ENCODE peak calls at places on chromosomes 7 and 10, in five cellular contexts. C, U, K, A and L are unnamed samples.

GRCh38 chr10:124158592-124158991 is 65.2 kb upstream of the CHST15 start:
- DNase-seq in C (no peak), A (no peak), U (no peak), K (no peak), L (no peak)

GRCh38 chr10:43218206-43218950 is 48.5 kb downstream of the RASGEF1A start:
- DNase-seq in A (no peak), C (no peak), K (no peak), U (peak), L (no peak)

GRCh38 chr7:14071045-14071444 is 81.6 kb upstream of the ETV1 start:
- DNase-seq in C (no peak), K (no peak), A (no peak), U (no peak), L (no peak)

GRCh38 chr10:86178401-86179142 is 188.0 kb downstream of the GRID1 start:
- DNase-seq in K (no peak), A (no peak), C (peak), U (peak), L (peak)

GRCh38 chr10:124741281-124741921 is 2.8 kb downstream of the FAM53B start:
- DNase-seq in C (peak), A (peak), U (peak), K (peak), L (peak)

GRCh38 chr10:49066944-49067730 is 48.2 kb downstream of the VSTM4 start:
- DNase-seq in C (peak), K (no peak), A (no peak), U (no peak), L (no peak)

GRCh38 chr7:56287429-56288138 is 171.4 kb upstream of the NUPR2 start:
- DNase-seq in K (no peak), U (no peak), C (no peak), A (peak), L (no peak)

GRCh38 chr7:79055722-79056415 is 397.6 kb downstream of the MAGI2 start:
- DNase-seq in C (no peak), K (peak), U (no peak), A (no peak), L (no peak)

GRCh38 chr7:132441935-132442334 is 134.3 kb downstream of the PLXNA4 start:
- DNase-seq in K (no peak), C (no peak), U (no peak), A (peak), L (no peak)

DNA sequence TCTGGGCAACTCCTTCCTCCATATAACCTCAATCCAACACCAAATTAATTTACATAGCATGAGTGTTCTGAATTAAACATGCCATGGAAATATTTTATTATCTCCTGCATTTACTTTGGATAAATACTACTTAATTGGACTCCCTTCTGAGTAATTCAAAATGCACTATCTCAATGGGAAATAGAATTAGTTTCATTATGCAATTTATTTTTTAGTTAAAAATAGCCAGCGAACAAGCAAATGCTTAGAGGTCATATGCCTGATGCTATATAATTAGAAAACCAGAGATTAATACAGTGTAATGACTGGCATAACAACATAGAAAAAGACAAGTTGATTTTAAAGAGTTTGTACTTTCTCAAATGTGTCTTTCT is 161.0 kb upstream of the LAMB4 start:
- DNase-seq in U (no peak), C (no peak), K (no peak), A (no peak), L (no peak)
- H3K27ac ChIP-seq in U (no peak), C (no peak), K (no peak), A (no peak), L (no peak)

GRCh38 chr10:80100861-80101695 is 22.6 kb downstream of the TMEM254 start:
- DNase-seq in U (no peak), K (peak), A (no peak), C (peak), L (peak)
- H3K27ac ChIP-seq in U (no peak), K (no peak), A (no peak), C (no peak), L (no peak)

DNA sequence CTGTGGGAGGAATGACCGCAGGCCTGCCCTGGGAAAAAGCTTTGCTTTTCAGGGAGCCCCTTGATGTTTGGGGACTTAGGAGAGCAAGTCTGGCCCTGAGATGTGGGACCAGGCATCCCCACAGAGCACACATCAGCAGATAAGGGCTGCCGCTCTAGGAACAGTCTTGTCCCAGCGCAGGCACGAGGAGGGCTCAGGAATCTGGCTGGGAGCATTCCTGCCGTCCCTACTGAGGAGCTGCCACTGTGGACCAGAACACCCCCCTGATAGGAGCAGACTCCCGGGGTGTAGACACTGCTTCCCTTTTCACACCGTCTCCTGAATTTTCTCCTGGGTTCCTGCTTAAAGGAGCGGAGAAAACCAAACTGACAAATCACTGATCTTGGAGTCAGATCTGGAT is 232.3 kb downstream of the CUX1 start:
- DNase-seq in A (no peak), C (peak), U (no peak), K (no peak), L (no peak)
- H3K27ac ChIP-seq in A (no peak), C (no peak), U (no peak), K (no peak), L (no peak)

DNA sequence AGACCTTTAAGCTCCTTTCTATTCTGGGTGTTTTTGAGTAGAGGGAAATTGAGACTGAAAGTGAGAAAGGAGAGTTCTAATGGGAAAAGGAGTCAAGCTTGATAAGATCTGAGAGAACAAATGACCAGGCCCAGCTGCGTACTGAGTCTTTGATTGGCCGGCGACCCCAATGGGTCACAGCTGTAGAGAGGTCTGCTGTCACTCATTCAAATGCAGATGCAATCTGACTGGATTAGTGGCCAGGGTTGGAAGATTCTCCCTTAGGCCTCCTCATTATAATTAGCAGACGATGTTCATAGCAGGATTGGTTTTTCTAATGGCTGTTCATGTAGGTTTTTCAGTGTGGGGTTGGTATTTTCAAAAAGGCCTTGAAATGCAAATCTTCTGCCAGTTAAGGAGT is 127.2 kb upstream of the SLC25A13 start:
- DNase-seq in U (no peak), C (peak), A (no peak), K (no peak), L (peak)
- H3K27ac ChIP-seq in U (no peak), C (no peak), A (no peak), K (no peak), L (no peak)

GRCh38 chr10:73485320-73485719 is 10.5 kb downstream of the PPP3CB start:
- DNase-seq in A (no peak), C (no peak), K (no peak), U (no peak), L (no peak)

GRCh38 chr10:73478636-73479035 is 17.2 kb downstream of the PPP3CB start:
- DNase-seq in U (no peak), K (no peak), C (no peak), A (no peak), L (no peak)

DNA sequence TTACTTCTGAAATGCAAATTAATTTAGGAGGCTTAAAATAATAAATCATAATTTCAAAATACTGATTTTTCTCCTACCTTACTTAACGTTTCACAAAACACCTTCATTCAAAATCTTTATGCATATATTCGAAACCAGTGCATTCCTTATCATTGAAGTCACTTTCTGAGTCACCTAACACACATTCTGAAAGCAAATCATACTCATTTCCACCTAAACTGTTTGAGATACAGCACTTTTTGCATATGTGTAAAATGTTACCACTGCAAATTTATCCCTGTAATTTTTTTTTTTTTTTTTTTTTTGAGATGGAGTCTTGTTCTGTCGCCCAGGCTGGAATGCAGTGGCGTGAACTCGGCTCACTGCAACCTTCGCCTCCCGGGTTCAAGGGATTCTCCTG is 15.7 kb downstream of the PPP3CB start:
- DNase-seq in K (no peak), C (peak), A (no peak), U (peak), L (no peak)
- H3K27ac ChIP-seq in K (no peak), C (no peak), A (no peak), U (no peak), L (no peak)